ENCODE peak calls at places on chromosome 22, in six cellular contexts. T is pons; W is iPS-NIHi11; Q is NCI-H1092 treated with DMSO at 0.1 percent for 48 hours; V is stimulated activated naive CD4-positive, alpha-beta T cell; F is pancreas. Z is an unnamed sample.

GRCh38 chr22:49084203-49084602 is 743.5 kb downstream of the BRD1 start:
- DNase-seq in T (no peak), Q (no peak), F (no peak), W (no peak), V (no peak), Z (no peak)

GRCh38 chr22:17769013-17769715 is 5.1 kb downstream of the BID start:
- DNase-seq in T (no peak), F (no peak), Q (no peak), W (no peak), V (no peak), Z (no peak)

GRCh38 chr22:34036936-34037335 is 116.7 kb upstream of the LARGE1 start:
- DNase-seq in F (no peak), V (no peak), T (no peak), W (peak), Q (no peak), Z (no peak)

GRCh38 chr22:50670513-50670912 is 2.1 kb upstream of the SHANK3 start:
- DNase-seq in F (no peak), V (no peak), Q (no peak), T (no peak), W (peak), Z (no peak)

GRCh38 chr22:35072939-35073338 is 7.0 kb downstream of the ISX start:
- DNase-seq in V (no peak), Q (no peak), T (no peak), F (no peak), W (no peak), Z (no peak)

GRCh38 chr22:28246392-28246791 is 327.3 kb upstream of the PITPNB start:
- DNase-seq in W (no peak), V (no peak), F (no peak), Q (no peak), T (no peak), Z (no peak)

GRCh38 chr22:32327066-32327465 is 30.6 kb upstream of the RFPL3 start:
- DNase-seq in F (no peak), W (no peak), Q (no peak), T (no peak), V (no peak), Z (no peak)

GRCh38 chr22:42443240-42444059 is 11.2 kb upstream of the NFAM1 start:
- DNase-seq in T (no peak), F (no peak), Q (no peak), W (no peak), V (no peak), Z (no peak)

GRCh38 chr22:49884075-49884474 is 30.4 kb downstream of the ZBED4 start:
- DNase-seq in W (no peak), V (no peak), Q (no peak), T (no peak), F (no peak), Z (no peak)

GRCh38 chr22:46272762-46273431 is 5.1 kb downstream of the TTC38 start:
- DNase-seq in T (no peak), Q (no peak), F (no peak), V (no peak), W (no peak), Z (no peak)